ENCODE peak calls at places on chromosomes 4 and X, in nine cellular contexts. E is ovary, O is suprapubic skin, U is A549, R is transverse colon, P is SK-N-SH, W is tibial nerve, C is K562, K is sigmoid colon. Q is an unnamed sample.

GRCh38 chr4:8580321-8581093 is at the start of gene GPR78:
- DNase-seq in O (no peak), C (peak), W (no peak), R (peak), E (peak), P (peak), K (peak), U (no peak), Q (peak)

GRCh38 chr4:120557372-120557771 is 365.2 kb downstream of the PRDM5 start:
- DNase-seq in C (no peak), O (no peak), R (no peak), W (no peak), E (no peak), P (no peak), U (no peak), K (no peak), Q (no peak)

GRCh38 chr4:25299476-25300203 is 12.9 kb upstream of the ZCCHC4 start:
- DNase-seq in P (no peak), R (peak), O (no peak), C (no peak), W (no peak), K (no peak), E (no peak), U (no peak), Q (peak)

GRCh38 chrX:43733699-43734098 is 77.6 kb downstream of the MAOA start:
- DNase-seq in O (no peak), P (no peak), W (no peak), R (no peak), E (no peak), U (no peak), K (no peak), C (no peak), Q (no peak)

GRCh38 chr4:119300072-119300387 is 21.9 kb downstream of the FABP2 start:
- DNase-seq in K (peak), C (peak), P (peak), R (peak), O (peak), W (peak), E (peak), U (peak), Q (peak)

GRCh38 chrX:43836435-43837184 is 45.6 kb downstream of the MAOB start:
- DNase-seq in O (no peak), R (no peak), P (peak), K (no peak), W (no peak), U (peak), E (no peak), C (peak), Q (no peak)

GRCh38 chr4:4574792-4575191 is 32.9 kb upstream of the STX18 start:
- DNase-seq in K (no peak), R (peak), P (no peak), E (peak), U (no peak), O (no peak), C (no peak), W (peak), Q (no peak)

GRCh38 chrX:130416785-130417184 is 15.0 kb downstream of the RBMX2 start:
- DNase-seq in O (no peak), K (no peak), R (no peak), P (no peak), E (no peak), U (no peak), W (no peak), C (no peak), Q (no peak)

GRCh38 chr4:112526061-112526460 is 10.1 kb upstream of the NEUROG2 start:
- DNase-seq in K (no peak), E (no peak), W (no peak), C (no peak), O (no peak), U (no peak), P (no peak), R (no peak), Q (no peak)

GRCh38 chr4:151260526-151260925 is 16.4 kb upstream of the PRSS48 start:
- DNase-seq in O (no peak), W (no peak), U (no peak), C (no peak), K (no peak), R (no peak), P (no peak), E (no peak), Q (no peak)

GRCh38 chr4:145043306-145043705 is 54.7 kb downstream of the ANAPC10 start:
- DNase-seq in U (no peak), C (no peak), P (no peak), E (no peak), W (no peak), O (no peak), R (no peak), K (no peak), Q (no peak)

GRCh38 chrX:53294024-53294648 is 12.8 kb upstream of the IQSEC2 start:
- DNase-seq in U (no peak), W (no peak), R (no peak), O (no peak), P (no peak), E (no peak), K (no peak), C (peak), Q (no peak)

GRCh38 chrX:48489892-48490291 is 13.9 kb downstream of the FTSJ1 start:
- DNase-seq in U (no peak), E (no peak), O (no peak), P (no peak), R (no peak), K (no peak), C (no peak), W (no peak), Q (no peak)

GRCh38 chr4:129822708-129823504 is 727.0 kb downstream of the C4orf33 start:
- DNase-seq in R (no peak), W (peak), K (no peak), C (no peak), P (no peak), E (no peak), U (no peak), O (no peak), Q (no peak)

GRCh38 chrX:24024819-24025740 is 1.9 kb downstream of the KLHL15 start:
- DNase-seq in W (peak), E (peak), K (peak), C (peak), O (peak), U (peak), P (peak), R (peak), Q (peak)

GRCh38 chr4:112140536-112140935 is 4.7 kb upstream of the FAM241A start:
- DNase-seq in W (no peak), K (no peak), P (no peak), R (no peak), C (no peak), U (no peak), E (no peak), O (no peak), Q (no peak)

GRCh38 chr4:54687887-54688841 is 30.4 kb downstream of the KIT start:
- DNase-seq in W (no peak), C (no peak), K (no peak), R (no peak), P (no peak), O (no peak), E (no peak), U (no peak), Q (no peak)

GRCh38 chr4:46839128-46839527 is 69.9 kb downstream of the COX7B2 start:
- DNase-seq in C (no peak), P (no peak), W (no peak), O (no peak), U (no peak), E (no peak), K (no peak), R (no peak), Q (no peak)

GRCh38 chr4:174631901-174632758 is 109.8 kb upstream of the HPGD start:
- DNase-seq in E (no peak), C (peak), P (peak), W (no peak), K (no peak), R (no peak), O (no peak), U (peak), Q (no peak)

GRCh38 chr4:83219344-83219990 is 65.1 kb downstream of the COQ2 start:
- DNase-seq in U (no peak), K (no peak), C (no peak), O (no peak), R (peak), P (no peak), W (no peak), E (peak), Q (peak)
- H3K27ac ChIP-seq in U (no peak), K (peak), C (no peak), O (no peak), R (peak), P (no peak), W (peak), E (no peak), Q (peak)

GRCh38 chrX:134603806-134604700 is 54.2 kb downstream of the PLAC1 start:
- DNase-seq in O (no peak), P (no peak), C (no peak), R (no peak), K (no peak), W (peak), E (no peak), U (peak), Q (no peak)
- TF ChIP-seq CTCF in O (peak), P (peak), C (no peak), R (no peak), K (no peak), W (no peak), E (no peak), U (no peak), Q (no peak)

DNA sequence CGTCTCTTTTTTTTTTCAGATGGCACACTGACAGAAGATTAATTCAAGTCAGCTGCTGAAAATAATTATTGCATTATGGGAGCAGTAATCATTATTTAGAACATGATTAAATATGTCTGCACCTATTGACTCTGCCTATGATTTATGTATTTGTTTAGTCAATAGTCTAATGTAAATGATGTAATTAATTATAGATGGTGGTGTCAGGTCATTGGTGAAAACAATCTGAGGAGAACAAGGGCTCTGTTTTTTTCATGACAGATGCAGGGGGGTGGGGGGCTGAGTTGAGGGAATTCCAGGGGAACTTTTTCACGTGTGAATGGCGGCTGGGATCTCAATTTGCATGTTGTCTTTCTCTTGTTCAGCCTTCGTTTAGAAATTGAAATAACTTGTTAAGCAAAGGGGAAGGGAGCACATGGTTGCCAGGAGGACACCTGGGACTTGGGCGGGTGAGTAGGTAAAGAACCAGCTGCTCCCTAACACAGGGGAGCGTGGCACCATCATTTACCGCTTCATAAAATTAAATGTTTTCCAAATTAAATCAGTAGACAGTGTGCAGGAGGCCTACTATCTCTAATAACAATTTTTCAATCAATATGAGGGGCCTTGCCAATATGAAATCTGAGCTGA is 65.4 kb downstream of the NKX6-1 start:
- DNase-seq in K (no peak), R (no peak), C (no peak), P (no peak), W (no peak), E (no peak), U (no peak), O (no peak), Q (no peak)
- TF ChIP-seq EP300 in K (no peak), R (no peak), C (no peak), P (no peak), W (no peak), E (no peak), U (no peak), O (no peak), Q (no peak)

GRCh38 chrX:154799554-154800348 is 5.5 kb downstream of the MPP1 start:
- DNase-seq in P (no peak), K (no peak), C (no peak), O (no peak), W (no peak), E (no peak), U (peak), R (peak), Q (peak)
- H3K27ac ChIP-seq in P (peak), K (peak), C (peak), O (no peak), W (peak), E (no peak), U (peak), R (peak), Q (no peak)

DNA sequence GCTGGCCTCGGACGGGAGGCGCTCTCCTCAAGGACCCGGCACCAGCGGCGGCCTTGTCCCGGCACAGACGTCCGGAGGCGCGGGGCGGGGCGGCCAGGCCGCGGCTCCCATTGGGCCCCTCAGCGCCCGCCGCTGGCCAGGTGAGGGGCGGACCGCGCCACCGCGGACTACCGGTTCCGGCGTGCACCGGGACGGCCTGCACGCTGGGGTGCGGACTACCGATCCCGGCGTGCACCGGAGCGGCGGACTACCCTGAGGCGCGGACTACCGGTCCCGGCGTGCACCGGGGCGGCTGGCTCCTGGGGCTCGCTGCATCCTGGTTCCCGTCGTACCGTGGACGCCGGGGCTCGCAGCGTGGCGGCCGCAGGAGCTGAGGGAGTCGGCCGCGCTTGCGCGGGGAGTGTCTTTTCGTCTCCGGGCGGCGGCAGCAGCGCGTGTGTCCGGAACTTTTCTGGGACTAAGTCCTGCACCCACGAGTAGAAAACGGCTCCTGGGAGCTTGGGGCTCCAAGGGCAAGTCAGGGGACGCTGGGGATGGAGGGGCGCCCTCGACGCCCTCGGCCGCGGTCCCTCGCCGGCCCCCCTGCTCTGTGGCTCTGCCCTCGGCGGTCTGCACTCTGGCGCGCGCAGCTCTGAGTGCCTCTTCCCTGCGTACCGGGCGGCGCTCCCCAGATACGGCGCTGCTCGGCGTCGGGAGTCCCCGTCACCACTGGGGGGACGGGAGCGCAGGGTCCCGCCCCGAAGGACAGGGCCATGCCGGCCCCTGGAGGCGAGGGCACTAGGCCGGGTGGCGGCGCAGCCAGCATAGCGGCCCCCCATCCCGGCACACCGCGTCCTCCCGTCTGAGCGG is at the start of gene LETM1:
- DNase-seq in O (peak), C (peak), P (peak), E (peak), U (peak), K (peak), W (peak), R (peak), Q (peak)
- TF ChIP-seq CTCF in O (no peak), C (peak), P (peak), E (no peak), U (no peak), K (no peak), W (no peak), R (peak), Q (no peak)

GRCh38 chr4:166435449-166435848 is 562.4 kb downstream of the TLL1 start:
- DNase-seq in K (no peak), O (no peak), R (no peak), P (no peak), C (no peak), U (no peak), E (no peak), W (no peak), Q (no peak)

GRCh38 chr4:166432125-166432524 is 559.1 kb downstream of the TLL1 start:
- DNase-seq in E (no peak), K (no peak), P (no peak), R (no peak), U (no peak), C (no peak), O (no peak), W (no peak), Q (no peak)

DNA sequence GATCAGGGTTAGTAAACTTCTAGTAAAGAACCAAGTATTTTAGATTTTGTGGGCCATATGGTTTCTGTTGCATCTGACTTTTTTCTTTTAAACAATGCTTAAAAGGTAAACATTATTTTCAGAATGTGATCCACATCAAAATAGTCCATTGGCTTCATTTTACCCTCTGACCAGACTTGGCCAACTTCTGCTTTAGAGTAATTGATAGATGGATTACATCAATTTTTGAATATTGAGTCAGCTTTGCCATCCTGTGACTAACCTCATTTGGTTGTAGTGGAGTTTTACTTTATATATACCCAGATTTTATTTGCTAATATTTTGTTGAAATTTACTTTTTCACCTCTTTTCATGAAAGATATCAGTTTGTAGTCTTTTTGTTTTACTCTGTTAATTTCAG is 559.8 kb downstream of the TLL1 start:
- DNase-seq in O (no peak), E (no peak), C (no peak), W (no peak), P (no peak), K (no peak), U (no peak), R (no peak), Q (no peak)
- TF ChIP-seq EP300 in O (no peak), E (no peak), C (no peak), W (no peak), P (no peak), K (no peak), U (no peak), R (no peak), Q (no peak)

DNA sequence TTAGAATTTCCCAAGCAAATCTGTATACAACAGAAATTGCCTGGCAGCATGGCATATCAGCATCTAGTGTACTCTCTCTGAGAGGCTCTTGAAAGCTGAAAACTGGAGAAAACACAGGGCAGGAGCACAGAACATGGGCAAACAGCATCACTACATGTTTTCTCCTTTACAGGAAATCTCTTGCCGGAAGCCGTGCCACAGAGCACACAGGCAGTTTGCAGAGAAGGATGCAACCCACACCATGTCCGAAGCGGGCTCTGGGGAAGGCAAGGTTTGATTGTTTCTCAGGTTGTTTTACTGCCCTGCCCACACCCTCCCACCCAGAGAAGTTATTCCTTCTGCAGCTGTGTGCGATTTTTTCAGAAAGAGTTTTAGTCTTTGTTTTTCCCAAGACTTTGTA is 41.1 kb upstream of the FAM9C start:
- DNase-seq in U (no peak), W (no peak), O (no peak), K (no peak), P (no peak), R (no peak), C (no peak), E (no peak), Q (no peak)
- H3K27ac ChIP-seq in U (peak), W (no peak), O (no peak), K (no peak), P (no peak), R (no peak), C (no peak), E (no peak), Q (peak)

GRCh38 chr4:180449395-180449956 is 1793.7 kb upstream of the TENM3 start:
- DNase-seq in C (no peak), O (no peak), W (no peak), U (peak), R (no peak), P (peak), E (no peak), K (no peak), Q (no peak)
- TF ChIP-seq CTCF in C (no peak), O (peak), W (no peak), U (peak), R (no peak), P (peak), E (no peak), K (no peak), Q (no peak)

DNA sequence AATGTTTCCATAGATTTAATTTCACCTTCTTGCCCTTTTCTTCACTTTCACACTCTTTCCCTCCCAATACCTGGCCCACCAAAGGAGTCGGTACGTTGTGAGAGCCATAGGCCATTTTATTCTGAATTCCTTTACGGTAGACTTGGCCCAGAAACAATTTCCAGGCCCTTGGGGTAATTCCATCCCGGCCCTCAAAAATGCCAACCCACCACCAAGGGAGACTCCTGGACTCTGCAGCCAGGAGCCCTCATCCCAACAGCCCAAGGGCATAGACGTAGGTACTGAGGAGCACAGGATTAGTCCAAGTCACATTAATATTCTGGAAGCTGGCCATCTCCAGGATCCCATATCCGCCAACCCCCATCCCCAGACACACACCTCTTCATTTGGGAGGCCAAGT is 102.9 kb downstream of the LIMCH1 start:
- DNase-seq in R (no peak), E (no peak), K (no peak), O (no peak), C (no peak), W (no peak), U (no peak), P (no peak), Q (no peak)
- TF ChIP-seq EP300 in R (no peak), E (no peak), K (no peak), O (no peak), C (no peak), W (no peak), U (no peak), P (no peak), Q (no peak)

Q was measured in stomach.